ENCODE peak calls at places on chromosomes 5 and 9, in seven cellular contexts. O, S, F, D, B, X and E are unnamed samples.

GRCh38 chr9:113222482-113222841 is 1.1 kb downstream of the SLC31A1 start:
- DNase-seq in O (peak), S (peak), F (no peak), D (no peak), B (no peak), X (no peak), E (peak)

GRCh38 chr5:162209005-162209605 is 141.5 kb downstream of the GABRG2 start:
- DNase-seq in O (peak), S (no peak), F (peak), D (peak), B (no peak), X (no peak), E (no peak)

GRCh38 chr5:168765220-168766037 is 186.3 kb upstream of the PANK3 start:
- DNase-seq in O (peak), S (no peak), F (no peak), D (no peak), B (no peak), X (no peak), E (peak)

GRCh38 chr5:111743993-111744392 is 13.0 kb downstream of the NREP start:
- DNase-seq in O (peak), S (no peak), F (no peak), D (no peak), B (no peak), X (no peak), E (peak)

GRCh38 chr5:174425271-174425963 is 299.0 kb upstream of the MSX2 start:
- DNase-seq in O (peak), S (no peak), F (no peak), D (no peak), B (no peak), X (no peak), E (no peak)

GRCh38 chr9:88072831-88073365 is 65.4 kb downstream of the SPATA31C2 start:
- DNase-seq in O (no peak), S (no peak), F (no peak), D (no peak), B (no peak), X (no peak), E (no peak)

GRCh38 chr5:66989286-66989685 is 207.3 kb downstream of the CD180 start:
- DNase-seq in O (no peak), S (peak), F (peak), D (peak), B (no peak), X (no peak), E (no peak)

GRCh38 chr5:128341056-128341455 is 197.0 kb downstream of the FBN2 start:
- DNase-seq in O (peak), S (no peak), F (no peak), D (no peak), B (no peak), X (no peak), E (peak)

GRCh38 chr9:123360161-123361085 is 4.4 kb downstream of the CRB2 start:
- DNase-seq in O (peak), S (peak), F (peak), D (no peak), B (no peak), X (no peak), E (no peak)

GRCh38 chr5:179211076-179211475 is 134.2 kb downstream of the ADAMTS2 start:
- DNase-seq in O (no peak), S (no peak), F (no peak), D (peak), B (no peak), X (no peak), E (peak)

GRCh38 chr5:142015781-142016533 is 3.1 kb upstream of the GNPDA1 start:
- DNase-seq in O (peak), S (no peak), F (no peak), D (no peak), B (no peak), X (no peak), E (peak)

GRCh38 chr9:69922646-69923045 is 102.0 kb downstream of the CFAP95 start:
- DNase-seq in O (no peak), S (no peak), F (no peak), D (no peak), B (no peak), X (no peak), E (no peak)

GRCh38 chr9:33139421-33140228 is 27.5 kb downstream of the B4GALT1 start:
- DNase-seq in O (peak), S (peak), F (no peak), D (peak), B (no peak), X (peak), E (peak)

GRCh38 chr9:33140406-33141360 is 26.5 kb downstream of the B4GALT1 start:
- DNase-seq in O (no peak), S (no peak), F (no peak), D (no peak), B (no peak), X (peak), E (no peak)

GRCh38 chr9:33137271-33137670 is 29.9 kb downstream of the B4GALT1 start:
- DNase-seq in O (no peak), S (no peak), F (no peak), D (no peak), B (no peak), X (peak), E (no peak)

GRCh38 chr9:33137781-33138264 is 29.3 kb downstream of the B4GALT1 start:
- DNase-seq in O (no peak), S (no peak), F (no peak), D (no peak), B (no peak), X (peak), E (no peak)

GRCh38 chr9:33138768-33139167 is 28.4 kb downstream of the B4GALT1 start:
- DNase-seq in O (no peak), S (no peak), F (no peak), D (no peak), B (no peak), X (peak), E (no peak)
- H3K4me3 ChIP-seq in O (no peak), S (no peak), F (no peak), D (no peak), B (no peak), X (no peak), E (no peak)

GRCh38 chr5:79109527-79110492 is 1.8 kb upstream of the BHMT start:
- DNase-seq in O (peak), S (no peak), F (peak), D (no peak), B (no peak), X (no peak), E (no peak)
- TF ChIP-seq CTCF in O (peak), S (peak), F (peak), D (peak), B (peak), X (no peak), E (peak)

GRCh38 chr5:135490245-135491037 is 38.3 kb upstream of the TIFAB start:
- DNase-seq in O (peak), S (no peak), F (peak), D (no peak), B (no peak), X (no peak), E (peak)

GRCh38 chr5:135488727-135489465 is 36.7 kb upstream of the TIFAB start:
- DNase-seq in O (peak), S (peak), F (peak), D (peak), B (peak), X (peak), E (peak)

GRCh38 chr5:135491038-135491551 is 38.9 kb upstream of the TIFAB start:
- DNase-seq in O (no peak), S (no peak), F (peak), D (no peak), B (no peak), X (no peak), E (no peak)

GRCh38 chr5:135487839-135488514 is 35.8 kb upstream of the TIFAB start:
- DNase-seq in O (no peak), S (no peak), F (peak), D (no peak), B (no peak), X (peak), E (no peak)

GRCh38 chr5:135489466-135490244 is 37.5 kb upstream of the TIFAB start:
- DNase-seq in O (no peak), S (no peak), F (peak), D (no peak), B (no peak), X (no peak), E (peak)
- H3K4me3 ChIP-seq in O (peak), S (peak), F (peak), D (peak), B (no peak), X (peak), E (peak)

DNA sequence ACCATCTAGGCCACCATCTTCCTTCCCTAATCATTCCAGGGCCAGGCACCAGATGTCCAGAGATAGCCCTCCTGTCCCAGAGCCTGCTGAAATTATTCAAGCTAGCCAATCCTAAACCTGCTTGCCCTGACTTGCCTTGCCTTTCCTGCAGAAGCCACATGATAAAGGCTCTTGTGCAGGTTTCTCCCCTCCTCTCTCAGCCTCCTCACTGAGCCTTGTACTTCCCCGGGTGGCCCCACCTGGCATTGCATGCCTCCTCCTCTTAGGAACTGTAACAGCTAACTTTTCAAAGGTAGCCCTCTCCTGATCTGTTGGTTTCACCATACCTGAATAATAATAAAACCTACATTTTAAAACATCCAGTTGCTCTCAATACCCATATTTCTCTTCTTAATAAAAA is 42.6 kb downstream of the DIRAS2 start:
- DNase-seq in O (no peak), S (no peak), F (no peak), D (no peak), B (no peak), X (no peak), E (no peak)
- TF ChIP-seq CTCF in O (no peak), S (no peak), F (no peak), D (no peak), B (no peak), X (no peak), E (no peak)

GRCh38 chr9:136276716-136277115 is 27.2 kb downstream of the CCDC187 start:
- DNase-seq in O (no peak), S (no peak), F (no peak), D (no peak), B (no peak), X (no peak), E (no peak)

GRCh38 chr9:136273244-136273865 is 27.7 kb upstream of the QSOX2 start:
- DNase-seq in O (no peak), S (no peak), F (no peak), D (no peak), B (no peak), X (no peak), E (no peak)

GRCh38 chr9:136275655-136276429 is 28.1 kb downstream of the CCDC187 start:
- DNase-seq in O (no peak), S (no peak), F (peak), D (no peak), B (no peak), X (no peak), E (no peak)

GRCh38 chr9:136274786-136275654 is 28.9 kb downstream of the CCDC187 start:
- DNase-seq in O (no peak), S (no peak), F (no peak), D (no peak), B (no peak), X (no peak), E (no peak)

GRCh38 chr9:136273921-136274785 is 28.5 kb upstream of the QSOX2 start:
- DNase-seq in O (no peak), S (no peak), F (no peak), D (no peak), B (no peak), X (no peak), E (no peak)
- H3K4me3 ChIP-seq in O (no peak), S (no peak), F (no peak), D (no peak), B (no peak), X (no peak), E (no peak)

DNA sequence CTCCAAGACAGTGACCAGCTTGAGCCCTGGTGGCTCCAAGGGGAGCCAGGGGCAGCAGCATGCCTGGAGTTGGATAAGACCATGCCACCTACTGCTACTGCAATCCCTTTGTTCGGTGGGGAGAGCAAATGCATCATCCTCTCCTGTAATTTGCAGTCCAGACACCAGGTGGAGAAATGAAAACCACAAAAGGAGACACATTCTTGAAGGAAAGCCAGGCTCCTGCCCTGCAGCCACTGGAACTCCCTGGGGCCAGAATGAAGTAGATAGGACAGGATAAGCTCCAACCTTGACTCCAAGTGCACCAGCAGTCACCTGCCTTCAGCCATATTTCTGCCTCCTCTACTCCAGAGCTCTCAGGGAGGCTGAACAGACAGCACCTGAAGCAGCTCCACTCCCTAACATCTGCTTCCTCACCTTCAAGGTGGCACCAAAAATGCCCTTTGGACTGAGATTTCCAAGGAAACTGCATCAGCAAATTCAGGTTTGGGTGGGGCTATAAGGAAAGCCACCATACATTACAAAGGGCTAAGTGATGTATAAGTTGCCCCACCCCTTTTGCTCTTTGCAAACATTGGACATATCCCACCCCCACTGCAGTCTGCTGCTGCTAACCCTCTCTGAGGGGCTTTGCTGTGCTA is 65.0 kb upstream of the IQGAP2 start:
- DNase-seq in O (peak), S (peak), F (peak), D (peak), B (peak), X (no peak), E (peak)
- TF ChIP-seq CTCF in O (peak), S (peak), F (peak), D (peak), B (peak), X (no peak), E (peak)

GRCh38 chr9:20685769-20686168 is 1.7 kb downstream of the FOCAD start:
- DNase-seq in O (no peak), S (no peak), F (no peak), D (no peak), B (no peak), X (no peak), E (no peak)
- H3K4me3 ChIP-seq in O (peak), S (no peak), F (no peak), D (no peak), B (peak), X (peak), E (peak)

GRCh38 chr9:82105729-82106128 is 117.2 kb downstream of the SPATA31D1 start:
- DNase-seq in O (peak), S (no peak), F (peak), D (no peak), B (no peak), X (no peak), E (no peak)

GRCh38 chr9:82106536-82106935 is 118.0 kb downstream of the SPATA31D1 start:
- DNase-seq in O (no peak), S (peak), F (no peak), D (no peak), B (no peak), X (no peak), E (no peak)

GRCh38 chr9:82108474-82108873 is 119.9 kb downstream of the SPATA31D1 start:
- DNase-seq in O (no peak), S (no peak), F (no peak), D (no peak), B (no peak), X (no peak), E (no peak)

GRCh38 chr9:82108881-82109280 is 120.3 kb downstream of the SPATA31D1 start:
- DNase-seq in O (no peak), S (no peak), F (no peak), D (no peak), B (no peak), X (no peak), E (no peak)

DNA sequence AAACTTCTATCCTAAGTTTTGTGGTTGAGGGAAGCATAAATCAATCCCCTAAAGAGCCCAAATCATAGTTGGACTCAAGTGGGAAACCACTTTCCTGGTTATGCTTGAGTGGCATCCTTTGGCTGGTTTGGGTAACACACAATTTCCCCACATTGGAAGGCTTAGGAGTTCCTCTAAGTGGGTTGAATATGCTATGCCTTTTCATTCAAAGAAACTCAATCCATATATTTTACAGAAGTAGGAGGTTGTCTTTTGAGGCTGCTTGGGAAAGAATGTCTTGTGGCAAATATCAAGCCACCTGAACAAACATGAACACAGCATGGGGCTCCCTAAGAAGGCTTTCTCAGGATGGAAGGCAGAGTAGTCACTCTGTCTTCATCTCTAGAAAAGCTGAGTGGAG is 121.1 kb downstream of the SPATA31D1 start:
- DNase-seq in O (no peak), S (no peak), F (no peak), D (peak), B (no peak), X (no peak), E (no peak)
- TF ChIP-seq CTCF in O (no peak), S (no peak), F (no peak), D (no peak), B (no peak), X (no peak), E (no peak)

GRCh38 chr9:91933556-91934352 is 16.3 kb downstream of the ROR2 start:
- DNase-seq in O (no peak), S (no peak), F (no peak), D (no peak), B (no peak), X (no peak), E (peak)
- H3K4me3 ChIP-seq in O (no peak), S (no peak), F (no peak), D (no peak), B (no peak), X (no peak), E (no peak)

GRCh38 chr9:18438300-18438925 is 35.5 kb upstream of the ADAMTSL1 start:
- DNase-seq in O (peak), S (no peak), F (peak), D (peak), B (no peak), X (peak), E (peak)
- TF ChIP-seq CTCF in O (peak), S (peak), F (peak), D (peak), B (no peak), X (no peak), E (peak)